ENCODE peak calls at places on chromosomes 12 and 14, in eight cellular contexts. E, Q, V, B, A, C, T and Z are unnamed samples.

GRCh38 chr12:92676710-92677109 is 26.1 kb upstream of the PLEKHG7 start:
- DNase-seq in C (no peak), B (no peak), V (no peak), A (no peak), E (no peak), Q (no peak), T (no peak), Z (no peak)

GRCh38 chr14:70118064-70118463 is 70.7 kb downstream of the SLC8A3 start:
- DNase-seq in E (no peak), T (no peak), C (no peak), V (no peak), Q (no peak), B (no peak), A (no peak), Z (no peak)

GRCh38 chr12:21697829-21698630 is 40.4 kb upstream of the LDHB start:
- DNase-seq in B (peak), E (no peak), T (peak), V (no peak), A (no peak), Q (peak), C (peak), Z (no peak)

GRCh38 chr14:98809792-98810191 is 462.2 kb downstream of the BCL11B start:
- DNase-seq in T (no peak), B (peak), V (no peak), C (no peak), A (no peak), E (no peak), Q (no peak), Z (no peak)

GRCh38 chr14:95910628-95911027 is 34.0 kb downstream of the TUNAR start:
- DNase-seq in E (no peak), Q (no peak), A (no peak), C (no peak), T (no peak), B (no peak), V (no peak), Z (no peak)

GRCh38 chr14:53663709-53664108 is 292.9 kb downstream of the BMP4 start:
- DNase-seq in T (no peak), E (no peak), V (no peak), A (peak), Q (peak), B (peak), C (peak), Z (no peak)

GRCh38 chr14:100680439-100681051 is 46.1 kb upstream of the DLK1 start:
- DNase-seq in T (no peak), E (no peak), Q (no peak), A (no peak), B (no peak), V (no peak), C (no peak), Z (no peak)

GRCh38 chr12:16568873-16569272 is 37.1 kb downstream of the LMO3 start:
- DNase-seq in C (no peak), V (no peak), E (no peak), T (peak), B (no peak), Q (no peak), A (no peak), Z (no peak)

DNA sequence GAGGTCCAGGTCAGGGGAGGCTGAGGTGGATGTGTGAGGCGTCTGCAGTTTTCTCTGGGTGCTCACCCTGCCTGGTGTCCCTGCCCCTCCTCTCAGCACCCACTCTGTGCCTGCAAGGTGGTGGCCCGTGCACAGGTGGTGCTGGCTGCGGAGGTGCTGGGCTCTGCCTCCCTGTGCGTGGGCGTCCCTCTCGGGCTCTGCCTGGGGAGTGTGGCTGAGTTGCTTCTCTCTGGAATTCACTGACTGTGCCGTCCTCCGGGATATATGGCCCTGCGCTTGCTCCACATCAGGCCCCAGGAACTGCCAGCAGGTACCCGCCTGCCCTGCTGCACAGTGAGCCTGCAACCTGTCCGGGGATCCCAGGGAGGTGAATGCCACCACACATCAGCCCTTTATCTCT is 379.1 kb downstream of the TMEM121 start:
- DNase-seq in C (no peak), V (no peak), E (no peak), Q (no peak), A (no peak), T (no peak), B (no peak), Z (no peak)
- H3K4me3 ChIP-seq in C (no peak), V (no peak), E (no peak), Q (no peak), A (no peak), T (no peak), B (no peak), Z (no peak)

DNA sequence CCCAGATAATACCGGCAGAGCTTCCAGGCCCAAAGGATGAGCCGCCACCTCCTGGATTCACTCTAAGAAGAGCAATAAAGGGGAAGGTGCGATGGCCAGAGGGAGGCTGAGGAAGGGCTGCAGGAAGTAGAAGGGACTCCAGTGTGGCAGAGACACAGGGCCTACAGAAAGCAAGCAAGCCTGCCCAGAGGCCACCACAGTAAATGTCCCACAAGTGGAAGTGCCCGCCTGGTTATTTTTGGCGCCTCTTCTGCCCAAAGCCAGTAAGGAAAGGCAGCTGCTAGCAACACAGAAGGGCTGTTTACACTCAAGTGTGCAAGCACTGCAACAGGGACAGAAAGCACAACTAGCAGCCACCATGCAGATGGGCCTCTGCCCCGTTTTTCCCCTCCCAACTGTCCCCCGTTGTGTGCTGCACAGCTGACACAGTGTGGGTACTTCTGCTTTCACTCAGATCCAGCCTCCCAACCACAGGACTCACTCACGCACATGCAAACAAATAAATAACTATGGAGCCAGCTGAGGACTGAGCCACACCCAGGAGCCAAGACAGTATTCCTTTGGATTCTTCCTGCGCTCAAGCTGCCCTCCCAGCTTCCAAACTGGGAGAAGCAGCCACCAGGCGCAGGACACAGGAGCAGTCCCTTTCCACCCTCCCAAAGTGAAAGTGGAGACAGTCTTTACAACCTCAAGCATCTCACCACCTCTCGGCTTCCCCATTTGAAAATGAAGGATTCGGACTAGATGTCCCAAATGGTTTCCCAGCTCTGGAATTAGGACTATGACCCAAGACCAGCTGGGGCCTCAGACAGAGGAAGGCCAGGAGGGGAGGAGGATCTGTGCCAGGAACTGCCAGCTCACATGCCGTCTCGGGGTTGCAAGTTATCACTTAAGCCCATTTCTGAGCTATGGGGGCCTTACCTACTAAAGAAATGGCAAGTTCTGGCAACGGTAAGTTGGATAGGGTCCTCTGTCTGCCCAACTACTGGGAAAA is 40.0 kb upstream of the PNMA1 start:
- DNase-seq in V (no peak), C (peak), B (no peak), A (peak), T (no peak), E (no peak), Q (no peak), Z (no peak)
- H3K4me3 ChIP-seq in V (no peak), C (no peak), B (no peak), A (peak), T (no peak), E (peak), Q (no peak), Z (peak)

GRCh38 chr12:25384038-25384953 is 133.6 kb upstream of the KRAS start:
- DNase-seq in B (peak), T (no peak), Q (no peak), V (no peak), E (no peak), A (no peak), C (no peak), Z (peak)
- H3K4me3 ChIP-seq in B (peak), T (no peak), Q (no peak), V (peak), E (peak), A (peak), C (peak), Z (peak)

DNA sequence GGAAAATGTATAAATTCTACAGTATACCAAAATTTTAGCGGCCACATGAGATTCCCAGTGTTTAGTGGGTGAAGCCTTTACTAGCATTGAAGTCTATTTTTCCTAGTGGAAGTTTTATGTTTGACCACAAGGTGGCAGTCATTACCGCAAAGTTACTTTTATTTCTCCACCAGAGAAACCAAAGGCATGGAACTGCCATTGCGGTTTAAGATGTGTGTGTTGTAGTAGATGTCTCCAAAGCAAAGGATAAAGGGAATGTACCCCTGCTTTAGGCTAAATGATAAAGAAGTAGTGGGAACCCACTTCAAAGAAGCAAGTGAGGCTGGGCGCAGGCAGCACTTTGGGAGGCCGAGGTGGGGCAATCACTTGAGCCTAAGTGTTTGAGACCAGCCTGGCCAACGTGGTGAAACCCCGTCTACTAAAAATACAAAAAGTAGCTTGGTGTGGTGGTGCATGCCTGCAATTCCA is 140.5 kb downstream of the PRKCH start:
- DNase-seq in C (peak), B (peak), E (no peak), V (no peak), A (no peak), Q (peak), T (peak), Z (no peak)
- H3K4me3 ChIP-seq in C (no peak), B (no peak), E (no peak), V (no peak), A (no peak), Q (no peak), T (no peak), Z (no peak)

GRCh38 chr12:96425321-96425720 is 25.1 kb upstream of the CDK17 start:
- DNase-seq in E (no peak), Q (no peak), B (no peak), T (peak), A (no peak), V (no peak), C (peak), Z (no peak)

GRCh38 chr12:96427269-96427729 is 27.1 kb upstream of the CDK17 start:
- DNase-seq in C (peak), V (peak), B (no peak), T (peak), A (no peak), Q (peak), E (no peak), Z (peak)

GRCh38 chr12:96422192-96422591 is 22.0 kb upstream of the CDK17 start:
- DNase-seq in B (no peak), E (no peak), Q (no peak), T (peak), C (peak), A (no peak), V (no peak), Z (no peak)

GRCh38 chr12:96424601-96425000 is 24.4 kb upstream of the CDK17 start:
- DNase-seq in E (no peak), Q (no peak), V (no peak), B (no peak), C (no peak), T (no peak), A (no peak), Z (no peak)

GRCh38 chr12:96425973-96426372 is 25.7 kb upstream of the CDK17 start:
- DNase-seq in B (no peak), Q (no peak), C (peak), E (no peak), V (no peak), A (no peak), T (peak), Z (no peak)
- H3K4me3 ChIP-seq in B (no peak), Q (no peak), C (no peak), E (no peak), V (no peak), A (no peak), T (no peak), Z (no peak)

GRCh38 chr12:132506730-132507538 is 17.0 kb downstream of the FBRSL1 start:
- DNase-seq in A (no peak), Q (no peak), C (peak), T (peak), E (peak), B (no peak), V (no peak), Z (peak)
- H3K4me3 ChIP-seq in A (no peak), Q (no peak), C (no peak), T (no peak), E (peak), B (no peak), V (no peak), Z (no peak)

GRCh38 chr14:20680363-20680762 is 4.0 kb upstream of the RNASE4 start:
- DNase-seq in V (no peak), B (no peak), Q (no peak), A (no peak), E (no peak), C (no peak), T (no peak), Z (no peak)
- H3K4me3 ChIP-seq in V (no peak), B (peak), Q (no peak), A (no peak), E (peak), C (no peak), T (no peak), Z (peak)